ENCODE peak calls at places on chromosomes 2 and 18, in seven cellular contexts. One of them, this sample, is unnamed.

GRCh38 chr2:2014251-2014761 is 270.0 kb upstream of the PXDN start:
- DNase-seq in GM12864: no peak
- DNase-seq in omental fat pad: no peak
- DNase-seq in neural progenitor cell: peak; percentile 70
- DNase-seq in CD8-positive, alpha-beta T cell: no peak
- DNase-seq in HFFc6: no peak
- DNase-seq in type B pancreatic cell: peak; percentile 40
- DNase-seq in this sample: no peak

GRCh38 chr18:13918898-13919297 is 3.6 kb upstream of the MC2R start:
- DNase-seq in GM12864: no peak
- DNase-seq in omental fat pad: no peak
- DNase-seq in neural progenitor cell: no peak
- DNase-seq in CD8-positive, alpha-beta T cell: no peak
- DNase-seq in HFFc6: no peak
- DNase-seq in type B pancreatic cell: no peak
- DNase-seq in this sample: no peak

GRCh38 chr2:96083064-96083889 is 33.1 kb downstream of the ADRA2B start:
- DNase-seq in GM12864: no peak
- DNase-seq in omental fat pad: no peak
- DNase-seq in neural progenitor cell: no peak
- DNase-seq in CD8-positive, alpha-beta T cell: no peak
- DNase-seq in HFFc6: no peak
- DNase-seq in type B pancreatic cell: no peak
- DNase-seq in this sample: no peak

GRCh38 chr2:210086292-210086691 is 83.9 kb downstream of the RPE start:
- DNase-seq in GM12864: no peak
- DNase-seq in omental fat pad: no peak
- DNase-seq in neural progenitor cell: no peak
- DNase-seq in CD8-positive, alpha-beta T cell: no peak
- DNase-seq in HFFc6: no peak
- DNase-seq in type B pancreatic cell: no peak
- DNase-seq in this sample: no peak

GRCh38 chr18:58496937-58497336 is 132.0 kb downstream of the ALPK2 start:
- DNase-seq in GM12864: no peak
- DNase-seq in omental fat pad: no peak
- DNase-seq in neural progenitor cell: peak; percentile 60
- DNase-seq in CD8-positive, alpha-beta T cell: no peak
- DNase-seq in HFFc6: no peak
- DNase-seq in type B pancreatic cell: no peak
- DNase-seq in this sample: no peak

GRCh38 chr2:74261204-74261864 is 62.9 kb downstream of the MTHFD2 start:
- DNase-seq in GM12864: no peak
- DNase-seq in omental fat pad: no peak
- DNase-seq in neural progenitor cell: peak; percentile 74
- DNase-seq in CD8-positive, alpha-beta T cell: no peak
- DNase-seq in HFFc6: peak; percentile 45
- DNase-seq in type B pancreatic cell: no peak
- DNase-seq in this sample: no peak

GRCh38 chr2:127108090-127108523 is 1.2 kb upstream of the BIN1 start:
- DNase-seq in GM12864: no peak
- DNase-seq in omental fat pad: peak; percentile 19
- DNase-seq in neural progenitor cell: no peak
- DNase-seq in CD8-positive, alpha-beta T cell: no peak
- DNase-seq in HFFc6: no peak
- DNase-seq in type B pancreatic cell: no peak
- DNase-seq in this sample: no peak

GRCh38 chr18:36308711-36309435 is 11.4 kb downstream of the FHOD3 start:
- DNase-seq in GM12864: no peak
- DNase-seq in omental fat pad: no peak
- DNase-seq in neural progenitor cell: no peak
- DNase-seq in CD8-positive, alpha-beta T cell: no peak
- DNase-seq in HFFc6: no peak
- DNase-seq in type B pancreatic cell: no peak
- DNase-seq in this sample: no peak

GRCh38 chr2:196660264-196660663 is 20.7 kb downstream of the CCDC150 start:
- DNase-seq in GM12864: no peak
- DNase-seq in omental fat pad: no peak
- DNase-seq in neural progenitor cell: no peak
- DNase-seq in CD8-positive, alpha-beta T cell: no peak
- DNase-seq in HFFc6: peak; percentile 71
- DNase-seq in type B pancreatic cell: no peak
- DNase-seq in this sample: no peak

GRCh38 chr2:236577481-236578410 is 8.1 kb downstream of the ACKR3 start:
- DNase-seq in GM12864: no peak
- DNase-seq in omental fat pad: no peak
- DNase-seq in neural progenitor cell: no peak
- DNase-seq in CD8-positive, alpha-beta T cell: no peak
- DNase-seq in HFFc6: no peak
- DNase-seq in type B pancreatic cell: no peak
- DNase-seq in this sample: no peak

GRCh38 chr2:176079851-176080539 is 3.8 kb downstream of the EVX2 start:
- DNase-seq in GM12864: no peak
- DNase-seq in omental fat pad: no peak
- DNase-seq in neural progenitor cell: peak; percentile 94
- DNase-seq in CD8-positive, alpha-beta T cell: no peak
- DNase-seq in HFFc6: peak; percentile 52
- DNase-seq in type B pancreatic cell: no peak
- DNase-seq in this sample: peak; percentile 66

GRCh38 chr18:3610188-3610708 is 160.3 kb downstream of the TGIF1 start:
- DNase-seq in GM12864: no peak
- DNase-seq in omental fat pad: no peak
- DNase-seq in neural progenitor cell: no peak
- DNase-seq in CD8-positive, alpha-beta T cell: no peak
- DNase-seq in HFFc6: no peak
- DNase-seq in type B pancreatic cell: no peak
- DNase-seq in this sample: no peak

GRCh38 chr18:3604626-3605408 is 154.8 kb downstream of the TGIF1 start:
- DNase-seq in GM12864: peak; percentile 80
- DNase-seq in omental fat pad: no peak
- DNase-seq in neural progenitor cell: peak; percentile 39
- DNase-seq in CD8-positive, alpha-beta T cell: peak; percentile 22
- DNase-seq in HFFc6: peak; percentile 93
- DNase-seq in type B pancreatic cell: no peak
- DNase-seq in this sample: peak; percentile 60

GRCh38 chr18:3605562-3606443 is 155.8 kb downstream of the TGIF1 start:
- DNase-seq in GM12864: no peak
- DNase-seq in omental fat pad: no peak
- DNase-seq in neural progenitor cell: peak; percentile 19
- DNase-seq in CD8-positive, alpha-beta T cell: peak; percentile 35
- DNase-seq in HFFc6: peak; percentile 23
- DNase-seq in type B pancreatic cell: no peak
- DNase-seq in this sample: no peak

GRCh38 chr18:3608488-3608887 is 158.5 kb downstream of the TGIF1 start:
- DNase-seq in GM12864: no peak
- DNase-seq in omental fat pad: no peak
- DNase-seq in neural progenitor cell: no peak
- DNase-seq in CD8-positive, alpha-beta T cell: no peak
- DNase-seq in HFFc6: no peak
- DNase-seq in type B pancreatic cell: no peak
- DNase-seq in this sample: no peak

GRCh38 chr18:3607309-3608098 is 157.5 kb downstream of the TGIF1 start:
- DNase-seq in GM12864: no peak
- DNase-seq in omental fat pad: no peak
- DNase-seq in neural progenitor cell: no peak
- DNase-seq in CD8-positive, alpha-beta T cell: no peak
- DNase-seq in HFFc6: no peak
- DNase-seq in type B pancreatic cell: no peak
- DNase-seq in this sample: no peak
- TF ChIP-seq CTCF in GM12864: no peak
- TF ChIP-seq CTCF in omental fat pad: no peak
- TF ChIP-seq CTCF in neural progenitor cell: no peak
- TF ChIP-seq CTCF in CD8-positive, alpha-beta T cell: no peak
- TF ChIP-seq CTCF in HFFc6: no peak
- TF ChIP-seq CTCF in type B pancreatic cell: no peak
- TF ChIP-seq CTCF in this sample: no peak

GRCh38 chr2:71894266-71894665 is 253.4 kb downstream of the CYP26B1 start:
- DNase-seq in GM12864: no peak
- DNase-seq in omental fat pad: no peak
- DNase-seq in neural progenitor cell: no peak
- DNase-seq in CD8-positive, alpha-beta T cell: no peak
- DNase-seq in HFFc6: no peak
- DNase-seq in type B pancreatic cell: peak; percentile 39
- DNase-seq in this sample: peak; percentile 10
- TF ChIP-seq CTCF in GM12864: no peak
- TF ChIP-seq CTCF in omental fat pad: no peak
- TF ChIP-seq CTCF in neural progenitor cell: peak; percentile 8
- TF ChIP-seq CTCF in CD8-positive, alpha-beta T cell: no peak
- TF ChIP-seq CTCF in HFFc6: no peak
- TF ChIP-seq CTCF in type B pancreatic cell: peak; percentile 25
- TF ChIP-seq CTCF in this sample: no peak

DNA sequence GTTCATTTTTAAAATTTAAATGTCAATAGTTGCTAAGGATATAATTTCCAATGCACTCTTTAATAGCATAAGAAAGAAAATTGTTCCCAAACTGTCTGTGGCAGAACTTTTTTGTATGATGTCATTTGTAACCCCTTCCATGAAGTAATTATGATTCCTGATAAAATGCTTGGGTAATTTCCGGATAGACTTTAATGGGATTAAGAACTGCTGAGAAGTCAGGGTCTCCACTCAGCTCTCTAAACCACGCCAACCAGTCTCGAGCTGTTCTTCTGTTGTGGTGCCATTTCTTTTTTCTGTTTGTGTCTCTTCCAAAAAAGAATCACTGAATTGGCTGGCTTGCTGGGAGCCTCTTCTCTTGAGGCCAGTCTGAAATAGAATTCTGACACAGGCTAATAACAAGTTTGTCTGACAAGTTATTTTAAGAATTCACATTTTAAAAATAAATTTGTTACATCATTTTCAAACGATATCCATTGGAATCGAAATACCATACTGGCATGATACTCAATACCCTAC is 199.0 kb downstream of the BCL2 start:
- DNase-seq in GM12864: no peak
- DNase-seq in omental fat pad: no peak
- DNase-seq in neural progenitor cell: no peak
- DNase-seq in CD8-positive, alpha-beta T cell: no peak
- DNase-seq in HFFc6: no peak
- DNase-seq in type B pancreatic cell: no peak
- DNase-seq in this sample: no peak
- TF ChIP-seq CTCF in GM12864: no peak
- TF ChIP-seq CTCF in omental fat pad: no peak
- TF ChIP-seq CTCF in neural progenitor cell: no peak
- TF ChIP-seq CTCF in CD8-positive, alpha-beta T cell: no peak
- TF ChIP-seq CTCF in HFFc6: no peak
- TF ChIP-seq CTCF in type B pancreatic cell: no peak
- TF ChIP-seq CTCF in this sample: no peak

GRCh38 chr2:224039080-224039769 is at the start of gene SERPINE2:
- DNase-seq in GM12864: no peak
- DNase-seq in omental fat pad: no peak
- DNase-seq in neural progenitor cell: peak; percentile 88
- DNase-seq in CD8-positive, alpha-beta T cell: peak; percentile 40
- DNase-seq in HFFc6: peak; percentile 39
- DNase-seq in type B pancreatic cell: peak; percentile 72
- DNase-seq in this sample: peak; percentile 72
- TF ChIP-seq CTCF in GM12864: no peak
- TF ChIP-seq CTCF in omental fat pad: no peak
- TF ChIP-seq CTCF in neural progenitor cell: peak; percentile 52
- TF ChIP-seq CTCF in CD8-positive, alpha-beta T cell: no peak
- TF ChIP-seq CTCF in HFFc6: peak; percentile 66
- TF ChIP-seq CTCF in type B pancreatic cell: peak; percentile 27
- TF ChIP-seq CTCF in this sample: no peak

This sample was measured in GM13976.